ENCODE peak calls at places on chromosomes 11 and 22, in ten cellular contexts. M is iPS-NIHi11; D is CD8-positive, alpha-beta memory T cell; G is EL; I is stimulated activated CD4-positive, alpha-beta T cell treated with anti-CD3 and anti-CD28 coated beads, Interleukin-12 subunit alpha, Interleukin-12 subunit beta, amount 100 ng/mL, for 48 hours; Y is cardiac fibroblast; C is activated T-cell treated with anti-CD3 and anti-CD28 coated beads for 1 hour; Z is brain pericyte; O is cardiac muscle cell; S is GM04504. R is an unnamed sample.

GRCh38 chr11:62142043-62142375 is 18.2 kb downstream of the INCENP start:
- DNase-seq in Y (no peak), D (no peak), I (no peak), S (no peak), G (no peak), C (no peak), M (no peak), Z (no peak), O (no peak), R (no peak)

GRCh38 chr11:3164138-3164539 is 971 bp downstream of the OSBPL5 start:
- DNase-seq in I (no peak), G (peak), M (no peak), Y (no peak), C (no peak), Z (no peak), S (no peak), D (no peak), O (no peak), R (no peak)

GRCh38 chr11:15258433-15259350 is 144.0 kb downstream of the INSC start:
- DNase-seq in I (no peak), D (no peak), G (peak), O (peak), M (peak), S (peak), Z (no peak), Y (peak), C (no peak), R (no peak)

GRCh38 chr11:117259417-117259816 is 26.9 kb downstream of the RNF214 start:
- DNase-seq in Z (no peak), S (peak), G (peak), O (no peak), C (no peak), Y (peak), I (no peak), D (no peak), M (no peak), R (no peak)

GRCh38 chr11:122634507-122634906 is 21.0 kb upstream of the UBASH3B start:
- DNase-seq in Y (peak), M (peak), Z (peak), O (no peak), C (no peak), S (no peak), D (no peak), G (peak), I (no peak), R (no peak)

GRCh38 chr11:42237701-42238235 is 778.3 kb upstream of the LRRC4C start:
- DNase-seq in M (no peak), C (no peak), D (no peak), G (peak), S (peak), O (no peak), Y (peak), Z (no peak), I (no peak), R (peak)

GRCh38 chr11:117876341-117877119 is at the start of gene FXYD6:
- DNase-seq in M (peak), Y (no peak), O (peak), I (no peak), G (no peak), D (no peak), S (no peak), Z (no peak), C (no peak), R (no peak)

GRCh38 chr22:45268167-45268957 is 16.4 kb upstream of the UPK3A start:
- DNase-seq in I (no peak), O (peak), Z (no peak), M (peak), G (peak), S (no peak), D (peak), Y (no peak), C (no peak), R (no peak)

GRCh38 chr11:26958650-26959049 is 35.3 kb upstream of the FIBIN start:
- DNase-seq in M (no peak), Z (no peak), G (no peak), Y (no peak), C (no peak), I (no peak), O (no peak), S (no peak), D (no peak), R (no peak)

GRCh38 chr11:1206391-1207271 is 16.2 kb upstream of the MUC5B start:
- DNase-seq in O (no peak), Z (no peak), Y (no peak), I (no peak), D (no peak), C (no peak), M (peak), S (no peak), G (no peak), R (no peak)

GRCh38 chr11:109088061-109088460 is 333.9 kb upstream of the C11orf87 start:
- DNase-seq in Y (no peak), D (no peak), G (no peak), Z (no peak), I (no peak), O (no peak), C (no peak), S (no peak), M (no peak), R (no peak)

GRCh38 chr11:70059971-70060370 is 18.1 kb upstream of the ANO1 start:
- DNase-seq in S (no peak), C (no peak), G (no peak), D (no peak), Z (no peak), I (no peak), M (no peak), O (no peak), Y (no peak), R (no peak)

GRCh38 chr22:35930933-35931332 is 97.7 kb downstream of the RBFOX2 start:
- DNase-seq in Z (peak), C (no peak), I (no peak), D (no peak), G (peak), Y (peak), S (peak), O (peak), M (peak), R (no peak)

GRCh38 chr11:19450282-19450681 is 209.5 kb upstream of the E2F8 start:
- DNase-seq in G (no peak), M (no peak), Y (no peak), O (no peak), Z (no peak), I (no peak), D (no peak), S (no peak), C (no peak), R (no peak)